ENCODE peak calls at places on chromosomes 4 and X, in seven cellular contexts. P is HepG2, E is HCT116, G is SK-N-SH, W is K562, I is GM23338, T is HL-60. X is an unnamed sample. For H3K27me3, the result is how much of the 10 kb centered on the place peaks cover.

GRCh38 chrX:132490086-132490419 is 1.2 kb upstream of the MBNL3 start:
- DNase-seq in P (peak), E (no peak), G (no peak), W (no peak), I (no peak), T (peak), X (no peak)

GRCh38 chr4:48082956-48083355 is 51.1 kb downstream of the TXK start:
- DNase-seq in P (no peak), E (no peak), G (no peak), W (no peak), I (peak), T (no peak), X (no peak)

GRCh38 chr4:45241976-45242375 is 515.6 kb upstream of the GNPDA2 start:
- DNase-seq in P (no peak), E (no peak), G (no peak), W (no peak), I (no peak), T (no peak), X (no peak)

GRCh38 chr4:87130985-87131753 is 89.2 kb downstream of the KLHL8 start:
- DNase-seq in P (no peak), E (no peak), G (no peak), W (no peak), I (no peak), T (no peak), X (no peak)

GRCh38 chr4:118927976-118928375 is 39.3 kb downstream of the SYNPO2 start:
- DNase-seq in P (no peak), E (no peak), G (no peak), W (no peak), I (no peak), T (no peak), X (no peak)

GRCh38 chr4:125314676-125315570 is at the start of gene FAT4:
- DNase-seq in P (peak), E (peak), G (peak), W (peak), I (peak), T (peak), X (no peak)

GRCh38 chrX:72101597-72102037 is 30.1 kb downstream of the RTL5 start:
- DNase-seq in P (no peak), E (no peak), G (no peak), W (no peak), I (peak), T (peak), X (no peak)

GRCh38 chr4:5157721-5158390 is 106.6 kb downstream of the STK32B start:
- DNase-seq in P (no peak), E (no peak), G (no peak), W (no peak), I (no peak), T (no peak), X (no peak)

GRCh38 chrX:101347859-101348451 is 587 bp downstream of the TIMM8A start:
- DNase-seq in P (peak), E (no peak), G (peak), W (peak), I (no peak), T (no peak), X (no peak)

GRCh38 chrX:49970699-49971098 is 48.3 kb downstream of the CLCN5 start:
- DNase-seq in P (no peak), E (no peak), G (no peak), W (no peak), I (no peak), T (no peak), X (no peak)

GRCh38 chr4:46249106-46249505 is 125.3 kb upstream of the GABRG1 start:
- DNase-seq in P (no peak), E (no peak), G (no peak), W (no peak), I (no peak), T (no peak), X (no peak)

GRCh38 chr4:184645904-184646610 is 3.2 kb downstream of the CASP3 start:
- DNase-seq in P (no peak), E (no peak), G (no peak), W (no peak), I (no peak), T (no peak), X (no peak)

GRCh38 chr4:75142377-75142776 is 209.5 kb downstream of the PARM1 start:
- DNase-seq in P (no peak), E (no peak), G (no peak), W (no peak), I (no peak), T (no peak), X (no peak)

GRCh38 chrX:55356609-55357008 is 91.9 kb upstream of the PAGE3 start:
- DNase-seq in P (no peak), E (no peak), G (no peak), W (no peak), I (no peak), T (no peak), X (no peak)
- TF ChIP-seq REST in P (no peak), E (no peak), G (no peak), W (no peak), I (no peak), T (no peak), X (no peak)

DNA sequence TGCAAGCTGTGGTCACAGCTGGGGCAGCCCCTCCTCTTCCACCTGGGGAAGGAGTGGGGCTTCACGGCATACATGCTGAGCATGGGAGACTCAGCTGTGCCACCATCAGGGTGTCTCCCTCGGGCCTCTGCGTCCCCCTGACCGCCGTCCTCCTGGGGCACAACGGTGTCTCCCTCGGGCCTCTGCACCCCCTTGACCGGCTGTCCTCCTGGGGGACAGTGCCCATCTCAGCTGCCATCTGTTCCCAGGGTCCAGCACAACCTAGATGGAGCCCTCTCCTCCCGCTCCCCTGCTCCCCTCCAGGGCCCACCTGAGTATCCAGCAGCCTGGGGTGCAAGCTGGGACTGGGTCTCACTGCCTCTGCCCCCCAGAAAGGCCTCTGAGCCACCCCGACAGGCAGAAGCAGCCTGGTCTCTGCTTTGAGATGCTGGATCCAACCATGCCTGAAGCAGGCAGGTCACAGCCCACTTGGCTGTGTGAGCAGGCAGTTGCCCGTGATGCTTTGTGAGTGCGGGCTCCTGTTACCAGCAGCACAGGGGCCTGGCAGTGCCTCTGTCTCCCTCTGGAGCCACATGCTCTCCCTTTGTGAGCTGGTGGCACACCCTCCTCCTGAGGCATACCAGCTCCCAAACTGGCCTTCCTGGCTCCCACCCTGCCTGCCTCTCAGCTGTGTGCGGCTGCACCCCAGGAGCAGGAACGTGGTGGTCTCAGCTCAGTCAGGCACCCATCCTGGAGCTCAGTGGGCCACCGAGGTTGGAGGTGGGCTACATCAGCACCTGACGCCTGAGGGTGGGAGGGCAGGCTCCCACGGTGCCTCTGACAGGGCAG is 85.6 kb upstream of the NKX1-1 start:
- DNase-seq in P (no peak), E (no peak), G (no peak), W (no peak), I (no peak), T (no peak), X (no peak)
- H3K27me3 ChIP-seq in P (under half), E (under half), G (half or more), W (under half), I (under half), T (under half), X (under half)

DNA sequence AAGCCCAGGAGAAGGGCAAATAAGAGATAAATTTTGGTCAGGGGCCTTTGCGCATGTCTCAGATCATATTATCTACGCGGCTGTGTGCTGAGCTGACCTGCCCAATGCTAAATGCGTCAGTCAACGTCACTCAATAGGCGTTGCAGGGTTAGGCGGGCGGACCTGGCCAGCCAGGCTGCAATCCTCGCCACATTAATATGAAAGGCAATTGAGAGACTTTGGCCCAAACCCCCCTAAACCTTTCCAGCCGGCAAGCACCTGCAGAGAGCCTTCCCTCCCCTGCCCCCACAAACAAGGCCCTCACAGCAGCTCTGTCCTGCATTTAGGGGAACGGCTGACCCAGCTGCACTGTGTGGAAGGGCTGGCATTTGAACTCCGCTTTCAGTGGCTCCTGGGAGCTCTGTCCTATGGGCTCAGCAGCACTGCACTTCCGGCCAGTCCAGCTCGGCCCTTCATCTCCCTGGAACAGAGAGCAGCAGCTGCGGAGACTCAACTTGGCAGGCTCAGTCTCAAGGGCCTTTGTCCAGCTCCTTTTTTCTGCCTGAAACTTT is 133.5 kb downstream of the AFAP1 start:
- DNase-seq in P (peak), E (no peak), G (no peak), W (no peak), I (peak), T (no peak), X (no peak)
- TF ChIP-seq POLR2AphosphoS5 in P (no peak), E (no peak), G (no peak), W (no peak), I (no peak), T (no peak), X (no peak)

GRCh38 chrX:68209008-68209407 is 224.3 kb downstream of the OPHN1 start:
- DNase-seq in P (no peak), E (no peak), G (no peak), W (no peak), I (no peak), T (no peak), X (no peak)
- TF ChIP-seq REST in P (no peak), E (no peak), G (no peak), W (no peak), I (no peak), T (no peak), X (no peak)

GRCh38 chr4:108163352-108163751 is 5.4 kb downstream of the LEF1 start:
- DNase-seq in P (no peak), E (no peak), G (no peak), W (no peak), I (no peak), T (no peak), X (no peak)
- H3K27me3 ChIP-seq in P (under half), E (under half), G (under half), W (under half), I (half or more), T (under half), X (under half)

GRCh38 chr4:121599049-121599448 is 97.7 kb downstream of the ANXA5 start:
- DNase-seq in P (no peak), E (no peak), G (no peak), W (no peak), I (no peak), T (no peak), X (no peak)
- TF ChIP-seq POLR2AphosphoS5 in P (no peak), E (no peak), G (no peak), W (no peak), I (no peak), T (no peak), X (no peak)

GRCh38 chr4:84790769-84791565 is 175.5 kb downstream of the WDFY3 start:
- DNase-seq in P (no peak), E (no peak), G (no peak), W (no peak), I (no peak), T (no peak), X (no peak)
- TF ChIP-seq REST in P (no peak), E (no peak), G (no peak), W (no peak), I (no peak), T (no peak), X (no peak)

DNA sequence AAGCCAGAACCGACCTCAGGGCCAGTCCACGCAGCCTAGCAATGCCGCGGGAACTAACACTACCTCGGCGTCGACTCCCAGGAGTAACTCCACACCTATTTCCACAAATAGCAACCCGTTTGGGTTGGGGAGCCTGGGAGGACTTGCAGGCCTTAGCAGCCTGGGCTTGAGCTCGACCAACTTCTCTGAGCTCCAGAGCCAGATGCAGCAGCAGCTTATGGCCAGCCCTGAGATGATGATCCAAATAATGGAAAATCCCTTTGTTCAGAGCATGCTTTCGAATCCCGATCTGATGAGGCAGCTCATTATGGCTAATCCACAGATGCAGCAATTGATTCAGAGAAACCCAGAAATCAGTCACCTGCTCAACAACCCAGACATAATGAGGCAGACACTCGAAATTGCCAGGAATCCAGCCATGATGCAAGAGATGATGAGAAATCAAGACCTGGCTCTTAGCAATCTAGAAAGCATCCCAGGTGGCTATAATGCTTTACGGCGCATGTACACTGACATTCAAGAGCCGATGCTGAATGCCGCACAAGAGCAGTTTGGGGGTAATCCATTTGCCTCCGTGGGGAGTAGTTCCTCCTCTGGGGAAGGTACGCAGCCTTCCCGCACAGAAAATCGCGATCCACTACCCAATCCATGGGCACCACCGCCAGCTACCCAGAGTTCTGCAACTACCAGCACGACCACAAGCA is 907 bp downstream of the UBQLN2 start:
- DNase-seq in P (peak), E (no peak), G (peak), W (peak), I (peak), T (peak), X (no peak)
- H3K27me3 ChIP-seq in P (under half), E (under half), G (under half), W (under half), I (under half), T (under half), X (under half)

DNA sequence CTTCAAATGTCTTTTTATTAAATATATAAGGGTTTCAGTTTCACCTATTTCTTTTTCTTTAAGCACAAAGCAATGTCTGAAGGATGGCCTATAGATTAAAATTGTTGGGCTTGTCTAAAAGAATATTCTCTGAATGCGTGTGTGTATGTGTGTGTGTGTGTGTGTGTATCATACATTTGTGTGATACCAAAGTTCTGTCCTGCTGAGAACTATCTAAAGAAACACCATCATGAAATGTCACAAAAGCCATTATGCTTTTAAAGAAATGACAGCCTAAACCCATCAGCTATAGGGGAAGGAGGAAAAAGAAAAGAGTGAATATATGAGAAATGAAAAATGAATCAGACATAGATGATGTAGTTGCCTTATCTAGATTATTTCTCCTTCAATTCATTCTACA is 1501.5 kb upstream of the TENM3 start:
- DNase-seq in P (no peak), E (no peak), G (no peak), W (no peak), I (no peak), T (no peak), X (no peak)
- TF ChIP-seq POLR2AphosphoS5 in P (no peak), E (no peak), G (no peak), W (no peak), I (no peak), T (no peak), X (no peak)

GRCh38 chr4:73730854-73731253 is 9.5 kb upstream of the CXCL8 start:
- DNase-seq in P (no peak), E (no peak), G (no peak), W (no peak), I (no peak), T (peak), X (no peak)

GRCh38 chr4:73729534-73730165 is 10.7 kb upstream of the CXCL8 start:
- DNase-seq in P (peak), E (peak), G (peak), W (peak), I (peak), T (peak), X (peak)

GRCh38 chr4:73731968-73732610 is 8.3 kb upstream of the CXCL8 start:
- DNase-seq in P (no peak), E (no peak), G (no peak), W (no peak), I (no peak), T (peak), X (no peak)

GRCh38 chr4:73728091-73728741 is 12.2 kb upstream of the CXCL8 start:
- DNase-seq in P (no peak), E (no peak), G (no peak), W (no peak), I (no peak), T (no peak), X (no peak)

GRCh38 chr4:73730292-73730691 is 10.1 kb upstream of the CXCL8 start:
- DNase-seq in P (no peak), E (no peak), G (no peak), W (no peak), I (no peak), T (no peak), X (no peak)
- TF ChIP-seq REST in P (no peak), E (no peak), G (no peak), W (no peak), I (no peak), T (no peak), X (no peak)

X was measured in Panc1.